ENCODE peak calls at places on chromosomes 1 and 21, in six cellular contexts. Y, A, B, O, D and C are unnamed samples.

GRCh38 chr1:183881387-183882084 is 76.6 kb downstream of the RGL1 start:
- DNase-seq in Y (peak; percentile 86), A (peak; percentile 76), B (peak; percentile 97), O (peak; percentile 42), D (peak; percentile 72), C (peak; percentile 64)

GRCh38 chr1:164588388-164589341 is 29.7 kb downstream of the PBX1 start:
- DNase-seq in Y (peak; percentile 77), A (peak; percentile 83), B (peak; percentile 84), O (peak; percentile 88), D (peak; percentile 61), C (no peak)

GRCh38 chr1:12015001-12015491 is 4.3 kb upstream of the MIIP start:
- DNase-seq in Y (peak; percentile 14), A (no peak), B (no peak), O (no peak), D (no peak), C (peak; percentile 93)

GRCh38 chr1:64228181-64228957 is 24.9 kb downstream of the UBE2U start:
- DNase-seq in Y (peak; percentile 55), A (no peak), B (no peak), O (no peak), D (no peak), C (no peak)

GRCh38 chr1:25727819-25728286 is 72.1 kb upstream of the SELENON start:
- DNase-seq in Y (peak; percentile 28), A (peak; percentile 57), B (peak; percentile 67), O (no peak), D (no peak), C (no peak)

GRCh38 chr1:156214024-156214748 is 1.4 kb downstream of the PMF1 start:
- DNase-seq in Y (peak; percentile 41), A (peak; percentile 70), B (peak; percentile 81), O (no peak), D (no peak), C (peak; percentile 40)

GRCh38 chr1:61887076-61887867 is 145.0 kb downstream of the PATJ start:
- DNase-seq in Y (no peak), A (no peak), B (no peak), O (no peak), D (no peak), C (no peak)

GRCh38 chr1:67880056-67880601 is 46.9 kb upstream of the GNG12 start:
- DNase-seq in Y (peak; percentile 79), A (peak; percentile 43), B (no peak), O (no peak), D (no peak), C (peak; percentile 67)

GRCh38 chr1:180250883-180251509 is 20.9 kb downstream of the LHX4 start:
- DNase-seq in Y (no peak), A (no peak), B (no peak), O (no peak), D (no peak), C (no peak)
- H2AK5ac ChIP-seq in Y (no peak overlapping the region), A (no peak overlapping the region), B (no peak overlapping the region), O (no peak overlapping the region), D (no peak overlapping the region), C (no peak overlapping the region)

GRCh38 chr21:33433001-33433400 is 29.8 kb downstream of the IFNGR2 start:
- DNase-seq in Y (no peak), A (no peak), B (no peak), O (no peak), D (no peak), C (no peak)

GRCh38 chr21:33441489-33442477 is 38.0 kb downstream of the TMEM50B start:
- DNase-seq in Y (peak; percentile 94), A (peak; percentile 92), B (no peak), O (no peak), D (no peak), C (peak; percentile 74)

GRCh38 chr21:33434770-33435360 is 31.7 kb downstream of the IFNGR2 start:
- DNase-seq in Y (peak; percentile 96), A (peak; percentile 93), B (no peak), O (no peak), D (no peak), C (peak; percentile 58)

GRCh38 chr21:33433425-33434114 is 30.4 kb downstream of the IFNGR2 start:
- DNase-seq in Y (no peak), A (no peak), B (no peak), O (no peak), D (no peak), C (peak; percentile 12)

DNA sequence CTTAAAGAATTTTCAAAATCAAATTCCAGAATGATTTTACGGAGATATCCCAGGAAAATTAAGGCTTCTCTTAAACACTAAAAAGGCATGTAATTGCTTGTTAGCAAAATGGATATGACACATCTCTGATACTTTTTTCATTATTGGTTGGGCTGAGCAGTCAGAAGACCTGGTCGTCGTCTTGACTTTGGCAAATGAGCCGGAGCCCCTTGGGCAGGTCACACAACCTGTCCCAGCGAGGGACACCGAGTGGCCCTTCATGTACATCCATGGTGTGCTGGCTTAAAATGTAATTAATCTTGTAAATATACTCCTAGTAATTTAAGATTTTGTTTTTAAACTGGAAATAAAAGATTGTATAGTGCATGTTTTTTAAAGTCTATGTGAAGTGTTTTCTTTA is 33.9 kb downstream of the IFNGR2 start:
- DNase-seq in Y (no peak), A (no peak), B (no peak), O (no peak), D (no peak), C (no peak)
- H3K79me1 ChIP-seq in Y (peaks cover 17% of the 10 kb centered on the region), A (peaks cover 17% of the 10 kb centered on the region), B (no peaks in the 10 kb centered on the region), O (no peaks in the 10 kb centered on the region), D (no peaks in the 10 kb centered on the region), C (no peaks in the 10 kb centered on the region)

GRCh38 chr1:239125888-239126287 is 260.5 kb upstream of the CHRM3 start:
- DNase-seq in Y (no peak), A (no peak), B (peak; percentile 21), O (no peak), D (no peak), C (no peak)

GRCh38 chr1:239123243-239123642 is 263.1 kb upstream of the CHRM3 start:
- DNase-seq in Y (no peak), A (no peak), B (no peak), O (no peak), D (no peak), C (no peak)

GRCh38 chr1:239126881-239127280 is 259.5 kb upstream of the CHRM3 start:
- DNase-seq in Y (no peak), A (no peak), B (peak; percentile 40), O (no peak), D (no peak), C (no peak)

GRCh38 chr1:239125027-239125426 is 261.3 kb upstream of the CHRM3 start:
- DNase-seq in Y (no peak), A (peak; percentile 2), B (peak; percentile 82), O (no peak), D (peak; percentile 65), C (no peak)
- H2AK5ac ChIP-seq in Y (no peak overlapping the region), A (no peak overlapping the region), B (no peak overlapping the region), O (no peak overlapping the region), D (no peak overlapping the region), C (no peak overlapping the region)

GRCh38 chr1:174654553-174654952 is 206.8 kb downstream of the GPR52 start:
- DNase-seq in Y (no peak), A (no peak), B (no peak), O (no peak), D (no peak), C (peak; percentile 10)
- H3K79me1 ChIP-seq in Y (no peaks in the 10 kb centered on the region), A (peaks cover 8% of the 10 kb centered on the region), B (no peaks in the 10 kb centered on the region), O (no peaks in the 10 kb centered on the region), D (no peaks in the 10 kb centered on the region), C (no peaks in the 10 kb centered on the region)

DNA sequence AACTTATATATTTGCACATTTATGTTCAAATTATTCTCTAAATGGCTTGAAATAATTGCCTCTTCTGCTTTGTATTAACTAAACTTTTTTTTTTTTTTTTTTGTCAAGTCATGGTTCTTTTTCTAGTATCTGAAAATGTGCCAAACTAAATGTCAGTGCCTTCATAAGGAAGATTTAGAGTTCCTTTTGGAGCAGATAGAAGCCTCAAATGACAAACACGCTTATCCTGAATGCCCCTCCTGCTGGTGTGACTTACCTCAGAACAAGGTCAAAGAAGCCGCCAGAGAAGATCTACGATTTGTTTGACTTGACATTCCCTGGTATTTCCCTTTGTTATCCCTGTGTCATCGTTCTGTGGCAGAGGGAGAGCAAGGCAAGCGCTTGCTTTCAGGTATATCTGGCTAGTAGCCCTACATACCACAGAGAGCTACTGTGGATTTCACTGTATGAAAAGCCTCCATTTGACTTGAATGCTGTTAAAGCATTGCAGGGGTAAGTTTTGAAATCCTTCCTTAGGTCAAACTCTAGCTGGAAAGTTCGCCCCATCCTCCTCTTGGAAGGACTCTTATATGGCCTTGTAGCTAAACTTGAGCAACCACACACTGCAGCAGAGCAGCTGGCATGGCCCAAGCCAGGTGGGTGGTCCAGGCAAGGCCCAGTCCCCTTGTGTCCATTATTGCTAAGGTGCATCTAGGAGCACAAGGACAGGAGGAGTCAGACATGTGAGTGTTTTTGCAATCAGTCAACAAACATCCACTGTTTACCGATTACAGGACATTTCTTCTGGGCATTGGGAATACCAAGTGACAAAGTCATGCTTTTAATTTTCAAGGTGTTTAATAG is 285.4 kb upstream of the USP25 start:
- DNase-seq in Y (no peak), A (peak; percentile 32), B (peak; percentile 83), O (no peak), D (peak; percentile 39), C (peak; percentile 66)
- H2AK5ac ChIP-seq in Y (no peak overlapping the region), A (no peak overlapping the region), B (peak overlapping the region; percentile 63), O (no peak overlapping the region), D (no peak overlapping the region), C (no peak overlapping the region)